ENCODE peak calls at places on chromosomes 1 and 21, in six cellular contexts. One of them, this sample, is unnamed.

GRCh38 chr1:238226805-238227204 is 336.1 kb upstream of the ZP4 start:
- DNase-seq in GM13977: no peak
- DNase-seq in tibial nerve: no peak
- DNase-seq in cardiac fibroblast: no peak
- DNase-seq in NB4: no peak
- DNase-seq in HFF-Myc: no peak
- DNase-seq in this sample: no peak

GRCh38 chr1:231040800-231041704 is 998 bp upstream of the FAM89A start:
- DNase-seq in NB4: no peak
- DNase-seq in GM13977: no peak
- DNase-seq in cardiac fibroblast: no peak
- DNase-seq in tibial nerve: no peak
- DNase-seq in HFF-Myc: no peak
- DNase-seq in this sample: no peak

GRCh38 chr1:82390627-82391026 is 589.9 kb downstream of the ADGRL2 start:
- DNase-seq in HFF-Myc: no peak
- DNase-seq in cardiac fibroblast: no peak
- DNase-seq in GM13977: no peak
- DNase-seq in tibial nerve: no peak
- DNase-seq in NB4: no peak
- DNase-seq in this sample: no peak

GRCh38 chr21:27219068-27219467 is 252.2 kb upstream of the ADAMTS5 start:
- DNase-seq in GM13977: no peak
- DNase-seq in NB4: no peak
- DNase-seq in cardiac fibroblast: peak
- DNase-seq in HFF-Myc: no peak
- DNase-seq in tibial nerve: no peak
- DNase-seq in this sample: no peak

GRCh38 chr1:19210772-19211549 is 895 bp upstream of the UBR4 start:
- DNase-seq in tibial nerve: no peak
- DNase-seq in GM13977: no peak
- DNase-seq in cardiac fibroblast: peak
- DNase-seq in HFF-Myc: no peak
- DNase-seq in NB4: peak
- DNase-seq in this sample: no peak

GRCh38 chr1:165424454-165425283 is 20.3 kb downstream of the RXRG start:
- DNase-seq in cardiac fibroblast: peak
- DNase-seq in tibial nerve: no peak
- DNase-seq in HFF-Myc: no peak
- DNase-seq in NB4: peak
- DNase-seq in GM13977: no peak
- DNase-seq in this sample: no peak

GRCh38 chr1:78153092-78153736 is 107.4 kb downstream of the GIPC2 start:
- DNase-seq in NB4: no peak
- DNase-seq in cardiac fibroblast: no peak
- DNase-seq in GM13977: no peak
- DNase-seq in tibial nerve: no peak
- DNase-seq in HFF-Myc: no peak
- DNase-seq in this sample: no peak

GRCh38 chr1:171397851-171398469 is 84.0 kb downstream of the FMO4 start:
- DNase-seq in HFF-Myc: no peak
- DNase-seq in NB4: no peak
- DNase-seq in cardiac fibroblast: no peak
- DNase-seq in tibial nerve: no peak
- DNase-seq in GM13977: no peak
- DNase-seq in this sample: no peak

GRCh38 chr1:229254910-229255541 is 15.9 kb upstream of the RAB4A start:
- DNase-seq in tibial nerve: no peak
- DNase-seq in NB4: peak
- DNase-seq in GM13977: no peak
- DNase-seq in HFF-Myc: no peak
- DNase-seq in cardiac fibroblast: peak
- DNase-seq in this sample: no peak

GRCh38 chr1:29312469-29313466 is 76.4 kb downstream of the PTPRU start:
- DNase-seq in GM13977: no peak
- DNase-seq in HFF-Myc: no peak
- DNase-seq in NB4: no peak
- DNase-seq in cardiac fibroblast: no peak
- DNase-seq in tibial nerve: no peak
- DNase-seq in this sample: no peak

GRCh38 chr1:27356628-27357280 is 10.0 kb downstream of the MAP3K6 start:
- DNase-seq in HFF-Myc: no peak
- DNase-seq in tibial nerve: no peak
- DNase-seq in NB4: no peak
- DNase-seq in cardiac fibroblast: no peak
- DNase-seq in GM13977: peak
- DNase-seq in this sample: no peak

GRCh38 chr1:9763914-9764313 is 59.9 kb downstream of the CLSTN1 start:
- DNase-seq in cardiac fibroblast: no peak
- DNase-seq in HFF-Myc: no peak
- DNase-seq in GM13977: no peak
- DNase-seq in NB4: no peak
- DNase-seq in tibial nerve: no peak
- DNase-seq in this sample: no peak

GRCh38 chr1:165896277-165896676 is 68.9 kb downstream of the UCK2 start:
- DNase-seq in HFF-Myc: peak
- DNase-seq in GM13977: no peak
- DNase-seq in cardiac fibroblast: peak
- DNase-seq in NB4: no peak
- DNase-seq in tibial nerve: no peak
- DNase-seq in this sample: no peak

GRCh38 chr21:25903599-25903998 is 168.8 kb downstream of the GABPA start:
- DNase-seq in GM13977: no peak
- DNase-seq in NB4: peak
- DNase-seq in tibial nerve: no peak
- DNase-seq in HFF-Myc: no peak
- DNase-seq in cardiac fibroblast: no peak
- DNase-seq in this sample: no peak

GRCh38 chr1:17893891-17894631 is 138.9 kb downstream of the ACTL8 start:
- DNase-seq in cardiac fibroblast: no peak
- DNase-seq in GM13977: no peak
- DNase-seq in HFF-Myc: no peak
- DNase-seq in tibial nerve: no peak
- DNase-seq in NB4: no peak
- DNase-seq in this sample: no peak

GRCh38 chr1:7551442-7551841 is 219.7 kb upstream of the VAMP3 start:
- DNase-seq in GM13977: no peak
- DNase-seq in NB4: no peak
- DNase-seq in cardiac fibroblast: no peak
- DNase-seq in tibial nerve: no peak
- DNase-seq in HFF-Myc: no peak
- DNase-seq in this sample: no peak

GRCh38 chr1:194339451-194339850 is 1153.0 kb upstream of the B3GALT2 start:
- DNase-seq in HFF-Myc: no peak
- DNase-seq in GM13977: no peak
- DNase-seq in tibial nerve: no peak
- DNase-seq in NB4: no peak
- DNase-seq in cardiac fibroblast: no peak
- DNase-seq in this sample: no peak

GRCh38 chr1:194342484-194343262 is 1156.3 kb upstream of the B3GALT2 start:
- DNase-seq in NB4: peak
- DNase-seq in HFF-Myc: no peak
- DNase-seq in GM13977: no peak
- DNase-seq in tibial nerve: no peak
- DNase-seq in cardiac fibroblast: no peak
- DNase-seq in this sample: no peak

GRCh38 chr1:194341587-194341986 is 1155.2 kb upstream of the B3GALT2 start:
- DNase-seq in GM13977: no peak
- DNase-seq in cardiac fibroblast: no peak
- DNase-seq in tibial nerve: no peak
- DNase-seq in NB4: no peak
- DNase-seq in HFF-Myc: no peak
- DNase-seq in this sample: no peak

GRCh38 chr1:194333240-194333639 is 1146.8 kb upstream of the B3GALT2 start:
- DNase-seq in HFF-Myc: no peak
- DNase-seq in cardiac fibroblast: no peak
- DNase-seq in GM13977: no peak
- DNase-seq in tibial nerve: no peak
- DNase-seq in NB4: no peak
- DNase-seq in this sample: no peak

DNA sequence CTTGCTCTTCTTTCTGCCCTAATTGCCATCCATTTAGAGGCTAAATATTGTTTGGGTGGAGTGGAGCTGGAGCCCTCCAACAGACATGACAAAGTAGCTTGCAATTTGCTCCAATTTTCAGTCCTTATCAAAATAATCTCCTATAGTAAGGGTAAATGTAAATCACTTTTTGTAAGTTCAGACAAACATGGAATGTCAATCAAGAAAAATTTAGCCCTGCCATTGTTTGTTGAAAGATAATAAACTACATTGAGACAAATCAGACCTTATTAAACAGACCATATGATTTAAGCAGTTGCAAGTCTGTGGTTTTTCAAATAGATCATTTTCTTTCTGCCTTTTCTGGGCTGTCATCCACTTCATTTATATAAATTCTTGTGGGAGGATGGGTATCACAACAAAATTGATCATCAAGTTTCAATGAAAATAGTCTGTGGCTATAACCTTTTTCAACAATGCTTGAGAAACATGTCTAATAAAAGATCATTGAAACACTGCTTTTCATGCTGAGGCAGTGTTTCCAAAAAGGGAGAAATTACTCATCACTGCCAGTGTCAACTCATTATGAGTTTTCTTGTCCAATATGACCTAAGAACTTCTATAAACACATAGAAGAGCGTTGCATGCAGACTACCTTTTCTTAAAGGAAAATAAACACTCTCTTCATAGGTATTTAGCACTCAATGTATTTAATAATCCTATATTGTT is 1152.0 kb upstream of the B3GALT2 start:
- DNase-seq in HFF-Myc: no peak
- DNase-seq in cardiac fibroblast: no peak
- DNase-seq in tibial nerve: no peak
- DNase-seq in NB4: no peak
- DNase-seq in GM13977: no peak
- DNase-seq in this sample: no peak
- TF ChIP-seq CTCF in HFF-Myc: no peak
- TF ChIP-seq CTCF in cardiac fibroblast: no peak
- TF ChIP-seq CTCF in tibial nerve: no peak
- TF ChIP-seq CTCF in NB4: no peak
- TF ChIP-seq CTCF in GM13977: no peak
- TF ChIP-seq CTCF in this sample: no peak

GRCh38 chr1:41758904-41759548 is 159.7 kb downstream of the HIVEP3 start:
- DNase-seq in NB4: no peak
- DNase-seq in HFF-Myc: no peak
- DNase-seq in cardiac fibroblast: peak
- DNase-seq in GM13977: no peak
- DNase-seq in tibial nerve: no peak
- DNase-seq in this sample: no peak

GRCh38 chr1:41765109-41765655 is 153.5 kb downstream of the HIVEP3 start:
- DNase-seq in NB4: peak
- DNase-seq in HFF-Myc: no peak
- DNase-seq in cardiac fibroblast: peak
- DNase-seq in tibial nerve: no peak
- DNase-seq in GM13977: peak
- DNase-seq in this sample: no peak

GRCh38 chr1:41762777-41763176 is 155.9 kb downstream of the HIVEP3 start:
- DNase-seq in cardiac fibroblast: no peak
- DNase-seq in GM13977: no peak
- DNase-seq in tibial nerve: no peak
- DNase-seq in HFF-Myc: no peak
- DNase-seq in NB4: no peak
- DNase-seq in this sample: no peak

GRCh38 chr1:41764608-41765007 is 154.1 kb downstream of the HIVEP3 start:
- DNase-seq in HFF-Myc: no peak
- DNase-seq in cardiac fibroblast: no peak
- DNase-seq in NB4: no peak
- DNase-seq in tibial nerve: no peak
- DNase-seq in GM13977: no peak
- DNase-seq in this sample: no peak

DNA sequence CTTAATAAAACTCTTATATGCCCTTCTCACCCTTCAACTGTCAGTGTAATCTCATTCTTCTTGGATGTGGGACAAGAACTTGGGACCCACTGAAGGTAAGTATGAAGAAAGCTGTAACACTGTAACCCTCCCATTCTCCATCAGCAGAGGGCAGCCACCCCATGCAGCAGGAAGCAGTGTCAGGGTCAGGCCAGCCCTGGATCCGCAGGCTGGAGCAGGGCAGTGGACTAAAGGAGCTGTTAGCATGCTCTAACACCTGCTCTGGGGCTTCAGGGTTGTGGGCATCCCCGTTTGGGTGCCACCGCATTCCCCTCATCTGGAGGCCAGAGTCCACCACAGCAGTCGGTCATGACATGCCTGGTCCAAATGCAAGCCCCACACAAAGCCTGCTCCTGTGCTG is 156.5 kb downstream of the HIVEP3 start:
- DNase-seq in GM13977: no peak
- DNase-seq in tibial nerve: no peak
- DNase-seq in cardiac fibroblast: no peak
- DNase-seq in NB4: peak
- DNase-seq in HFF-Myc: no peak
- DNase-seq in this sample: no peak
- TF ChIP-seq CTCF in GM13977: no peak
- TF ChIP-seq CTCF in tibial nerve: no peak
- TF ChIP-seq CTCF in cardiac fibroblast: no peak
- TF ChIP-seq CTCF in NB4: no peak
- TF ChIP-seq CTCF in HFF-Myc: peak
- TF ChIP-seq CTCF in this sample: no peak

DNA sequence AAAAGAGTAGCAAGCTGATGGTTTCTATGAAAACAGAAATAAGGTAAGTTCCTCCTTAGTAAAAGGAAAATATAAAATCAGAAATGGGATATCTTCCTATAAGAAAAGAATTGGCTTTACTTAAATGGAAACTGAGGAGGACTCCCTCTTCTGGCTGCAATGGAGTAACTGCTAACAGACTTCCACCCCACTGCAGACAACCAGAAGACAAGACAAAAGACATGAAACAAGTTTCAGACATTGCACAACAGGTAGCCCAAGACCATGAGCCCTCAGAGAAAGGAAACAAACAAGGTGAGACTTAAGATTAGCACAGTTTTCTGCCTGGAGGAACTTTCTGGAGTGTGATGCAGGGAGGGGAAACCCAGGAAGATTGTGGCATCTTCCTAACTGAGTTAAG is 17.0 kb upstream of the OLFML2B start:
- DNase-seq in cardiac fibroblast: peak
- DNase-seq in HFF-Myc: no peak
- DNase-seq in tibial nerve: no peak
- DNase-seq in NB4: peak
- DNase-seq in GM13977: no peak
- DNase-seq in this sample: no peak
- TF ChIP-seq CTCF in cardiac fibroblast: peak
- TF ChIP-seq CTCF in HFF-Myc: peak
- TF ChIP-seq CTCF in tibial nerve: no peak
- TF ChIP-seq CTCF in NB4: peak
- TF ChIP-seq CTCF in GM13977: peak
- TF ChIP-seq CTCF in this sample: peak

GRCh38 chr1:227240983-227241382 is 77.3 kb downstream of the CDC42BPA start:
- DNase-seq in tibial nerve: no peak
- DNase-seq in NB4: no peak
- DNase-seq in HFF-Myc: no peak
- DNase-seq in cardiac fibroblast: no peak
- DNase-seq in GM13977: no peak
- DNase-seq in this sample: no peak

DNA sequence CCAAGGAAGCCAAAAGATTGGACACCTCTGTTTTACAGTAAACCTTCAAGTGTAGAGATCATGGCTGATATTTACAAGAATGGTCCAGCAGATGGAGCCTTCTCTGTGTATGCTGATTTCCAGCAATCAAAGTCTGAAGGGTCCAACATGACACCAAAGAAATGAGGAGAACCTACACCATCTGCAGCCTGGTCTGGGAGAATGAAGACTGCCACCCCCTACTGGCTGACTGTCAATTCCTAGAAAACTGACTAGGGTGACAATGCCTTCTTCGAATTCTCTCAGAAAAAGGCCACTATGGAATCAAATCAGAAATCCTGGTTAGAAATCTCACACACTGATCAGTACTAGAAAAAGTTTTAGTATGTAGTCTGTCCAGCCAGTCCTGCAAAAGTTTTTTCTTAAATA is 83.3 kb downstream of the CDC42BPA start:
- DNase-seq in tibial nerve: no peak
- DNase-seq in GM13977: peak
- DNase-seq in cardiac fibroblast: peak
- DNase-seq in HFF-Myc: peak
- DNase-seq in NB4: peak
- DNase-seq in this sample: no peak
- TF ChIP-seq CTCF in tibial nerve: peak
- TF ChIP-seq CTCF in GM13977: peak
- TF ChIP-seq CTCF in cardiac fibroblast: peak
- TF ChIP-seq CTCF in HFF-Myc: peak
- TF ChIP-seq CTCF in NB4: peak
- TF ChIP-seq CTCF in this sample: peak

This sample was measured in mesothelial cell of epicardium.